ENCODE peak calls at places on chromosomes 1 and 21, in five cellular contexts. One of them, this sample, is unnamed.

GRCh38 chr1:21623411-21623961 is 45.7 kb downstream of the RAP1GAP start:
- DNase-seq in fibroblast of lung: no peak
- DNase-seq in A549: no peak
- DNase-seq in Peyer's patch: no peak
- DNase-seq in pancreas: peak; percentile 97
- DNase-seq in this sample: no peak

GRCh38 chr1:202656057-202656456 is 54.2 kb downstream of the SYT2 start:
- DNase-seq in fibroblast of lung: no peak
- DNase-seq in A549: peak; percentile 20
- DNase-seq in Peyer's patch: no peak
- DNase-seq in pancreas: no peak
- DNase-seq in this sample: no peak

GRCh38 chr1:218377143-218377660 is 32.1 kb downstream of the TGFB2 start:
- DNase-seq in fibroblast of lung: peak; percentile 99
- DNase-seq in A549: peak; percentile 76
- DNase-seq in Peyer's patch: no peak
- DNase-seq in pancreas: no peak
- DNase-seq in this sample: peak; percentile 97

GRCh38 chr1:209659909-209660308 is 7.7 kb upstream of the LAMB3 start:
- DNase-seq in fibroblast of lung: no peak
- DNase-seq in A549: no peak
- DNase-seq in Peyer's patch: no peak
- DNase-seq in pancreas: no peak
- DNase-seq in this sample: no peak

GRCh38 chr1:94866178-94866822 is 46.1 kb downstream of the SLC44A3 start:
- DNase-seq in fibroblast of lung: peak; percentile 92
- DNase-seq in A549: no peak
- DNase-seq in Peyer's patch: no peak
- DNase-seq in pancreas: no peak
- DNase-seq in this sample: no peak

GRCh38 chr1:58924016-58924565 is 140.2 kb upstream of the JUN start:
- DNase-seq in fibroblast of lung: no peak
- DNase-seq in A549: no peak
- DNase-seq in Peyer's patch: no peak
- DNase-seq in pancreas: no peak
- DNase-seq in this sample: no peak

GRCh38 chr1:12728391-12728790 is 12.5 kb downstream of the AADACL3 start:
- DNase-seq in fibroblast of lung: no peak
- DNase-seq in A549: no peak
- DNase-seq in Peyer's patch: no peak
- DNase-seq in pancreas: no peak
- DNase-seq in this sample: no peak

GRCh38 chr1:36151845-36152203 is 2.5 kb upstream of the TRAPPC3 start:
- DNase-seq in fibroblast of lung: peak; percentile 40
- DNase-seq in A549: no peak
- DNase-seq in Peyer's patch: peak; percentile 81
- DNase-seq in pancreas: no peak
- DNase-seq in this sample: no peak

GRCh38 chr1:109218516-109218915 is 4.8 kb downstream of the SARS1 start:
- DNase-seq in fibroblast of lung: peak; percentile 22
- DNase-seq in A549: no peak
- DNase-seq in Peyer's patch: no peak
- DNase-seq in pancreas: no peak
- DNase-seq in this sample: no peak

GRCh38 chr1:38474738-38475623 is 384.6 kb downstream of the RRAGC start:
- DNase-seq in fibroblast of lung: no peak
- DNase-seq in A549: no peak
- DNase-seq in Peyer's patch: peak; percentile 78
- DNase-seq in pancreas: no peak
- DNase-seq in this sample: no peak

GRCh38 chr1:87328121-87329050 is at the start of gene LMO4:
- DNase-seq in fibroblast of lung: peak; percentile 99
- DNase-seq in A549: peak; percentile 87
- DNase-seq in Peyer's patch: peak; percentile 96
- DNase-seq in pancreas: peak; percentile 95
- DNase-seq in this sample: peak; percentile 93

GRCh38 chr21:22842875-22843274 is 1844.7 kb downstream of the NCAM2 start:
- DNase-seq in fibroblast of lung: no peak
- DNase-seq in A549: no peak
- DNase-seq in Peyer's patch: no peak
- DNase-seq in pancreas: no peak
- DNase-seq in this sample: no peak

GRCh38 chr1:3036646-3037280 is 15.5 kb downstream of the ACTRT2 start:
- DNase-seq in fibroblast of lung: no peak
- DNase-seq in A549: no peak
- DNase-seq in Peyer's patch: no peak
- DNase-seq in pancreas: no peak
- DNase-seq in this sample: no peak

GRCh38 chr1:3038571-3039181 is 17.4 kb downstream of the ACTRT2 start:
- DNase-seq in fibroblast of lung: no peak
- DNase-seq in A549: no peak
- DNase-seq in Peyer's patch: no peak
- DNase-seq in pancreas: no peak
- DNase-seq in this sample: no peak

GRCh38 chr1:3038113-3038551 is 16.9 kb downstream of the ACTRT2 start:
- DNase-seq in fibroblast of lung: no peak
- DNase-seq in A549: no peak
- DNase-seq in Peyer's patch: no peak
- DNase-seq in pancreas: peak; percentile 58
- DNase-seq in this sample: no peak

GRCh38 chr1:3035871-3036645 is 14.8 kb downstream of the ACTRT2 start:
- DNase-seq in fibroblast of lung: no peak
- DNase-seq in A549: no peak
- DNase-seq in Peyer's patch: no peak
- DNase-seq in pancreas: no peak
- DNase-seq in this sample: no peak

GRCh38 chr1:3037281-3038040 is 16.2 kb downstream of the ACTRT2 start:
- DNase-seq in fibroblast of lung: no peak
- DNase-seq in A549: no peak
- DNase-seq in Peyer's patch: no peak
- DNase-seq in pancreas: no peak
- DNase-seq in this sample: no peak
- TF ChIP-seq CTCF in fibroblast of lung: no peak
- TF ChIP-seq CTCF in A549: no peak
- TF ChIP-seq CTCF in Peyer's patch: no peak
- TF ChIP-seq CTCF in pancreas: no peak
- TF ChIP-seq CTCF in this sample: no peak

DNA sequence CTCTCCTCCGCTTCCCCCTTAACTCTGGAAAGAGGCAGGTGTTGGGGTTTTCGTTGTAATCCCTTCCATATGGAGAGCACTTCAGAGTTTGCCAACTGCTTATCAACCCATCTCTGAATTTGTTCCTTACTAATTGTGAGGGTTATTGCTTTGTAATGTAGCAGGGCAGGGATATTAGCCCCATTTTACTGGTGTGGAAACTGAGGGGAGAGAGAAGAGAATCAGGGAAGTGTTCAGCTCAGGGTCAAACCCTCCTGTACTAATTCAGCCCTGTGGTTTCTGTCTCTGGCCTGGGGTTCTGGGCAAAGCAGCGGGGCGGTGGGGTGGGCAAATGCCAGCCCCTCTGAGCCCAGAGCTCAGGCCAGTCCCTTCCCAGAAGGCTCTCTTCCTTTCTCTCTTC is 3.1 kb downstream of the CITED4 start:
- DNase-seq in fibroblast of lung: no peak
- DNase-seq in A549: no peak
- DNase-seq in Peyer's patch: no peak
- DNase-seq in pancreas: no peak
- DNase-seq in this sample: no peak
- H3K27ac ChIP-seq in fibroblast of lung: no peak overlapping the region
- H3K27ac ChIP-seq in A549: peak overlapping the region; percentile 95
- H3K27ac ChIP-seq in Peyer's patch: no peak overlapping the region
- H3K27ac ChIP-seq in pancreas: no peak overlapping the region
- H3K27ac ChIP-seq in this sample: peak overlapping the region; percentile 77

GRCh38 chr1:175073633-175074032 is 6.0 kb downstream of the TNN start:
- DNase-seq in fibroblast of lung: no peak
- DNase-seq in A549: no peak
- DNase-seq in Peyer's patch: no peak
- DNase-seq in pancreas: no peak
- DNase-seq in this sample: no peak
- TF ChIP-seq CTCF in fibroblast of lung: no peak
- TF ChIP-seq CTCF in A549: no peak
- TF ChIP-seq CTCF in Peyer's patch: no peak
- TF ChIP-seq CTCF in pancreas: no peak
- TF ChIP-seq CTCF in this sample: no peak

GRCh38 chr1:74767490-74767889 is 34.5 kb downstream of the TYW3 start:
- DNase-seq in fibroblast of lung: no peak
- DNase-seq in A549: peak; percentile 2
- DNase-seq in Peyer's patch: no peak
- DNase-seq in pancreas: no peak
- DNase-seq in this sample: peak; percentile 1

GRCh38 chr1:74775735-74776134 is 42.8 kb downstream of the TYW3 start:
- DNase-seq in fibroblast of lung: no peak
- DNase-seq in A549: no peak
- DNase-seq in Peyer's patch: no peak
- DNase-seq in pancreas: no peak
- DNase-seq in this sample: no peak

GRCh38 chr1:74773540-74773939 is 40.6 kb downstream of the TYW3 start:
- DNase-seq in fibroblast of lung: no peak
- DNase-seq in A549: no peak
- DNase-seq in Peyer's patch: no peak
- DNase-seq in pancreas: no peak
- DNase-seq in this sample: no peak

GRCh38 chr1:74771913-74772515 is 39.1 kb downstream of the TYW3 start:
- DNase-seq in fibroblast of lung: peak; percentile 30
- DNase-seq in A549: peak; percentile 1
- DNase-seq in Peyer's patch: no peak
- DNase-seq in pancreas: no peak
- DNase-seq in this sample: peak; percentile 17

GRCh38 chr1:74772945-74773344 is 40.0 kb downstream of the TYW3 start:
- DNase-seq in fibroblast of lung: peak; percentile 4
- DNase-seq in A549: no peak
- DNase-seq in Peyer's patch: no peak
- DNase-seq in pancreas: no peak
- DNase-seq in this sample: no peak
- H3K27ac ChIP-seq in fibroblast of lung: no peak overlapping the region
- H3K27ac ChIP-seq in A549: no peak overlapping the region
- H3K27ac ChIP-seq in Peyer's patch: no peak overlapping the region
- H3K27ac ChIP-seq in pancreas: no peak overlapping the region
- H3K27ac ChIP-seq in this sample: no peak overlapping the region

DNA sequence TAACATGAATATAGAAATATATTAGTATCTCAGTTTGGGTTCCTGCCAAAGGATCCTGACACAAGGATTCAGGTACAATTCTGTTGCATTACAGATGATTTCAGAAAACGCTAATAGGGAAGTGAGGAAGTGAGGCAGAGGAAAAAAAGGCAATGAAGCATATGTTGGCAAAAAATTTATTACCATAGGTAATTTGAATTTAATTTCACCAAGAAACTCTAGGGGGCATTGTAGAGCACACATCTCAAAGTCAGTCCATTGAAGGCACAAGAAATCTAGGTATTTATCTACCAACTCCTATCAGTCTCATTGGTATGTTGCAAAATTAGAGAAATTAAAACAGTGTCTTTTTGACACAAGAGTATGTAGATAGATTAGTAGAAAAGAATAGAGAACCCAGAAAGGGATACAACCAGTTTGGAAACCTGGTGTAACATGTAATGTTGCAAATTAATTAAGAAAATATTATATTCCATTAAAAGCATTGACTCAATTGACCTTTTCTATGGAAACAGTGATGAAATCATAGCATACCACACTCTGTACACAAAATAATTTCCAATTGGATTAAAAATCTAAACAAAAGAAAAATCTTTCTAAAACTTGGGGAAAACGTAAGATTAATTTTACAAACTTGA is 104.9 kb upstream of the SNX7 start:
- DNase-seq in fibroblast of lung: peak; percentile 13
- DNase-seq in A549: peak; percentile 1
- DNase-seq in Peyer's patch: no peak
- DNase-seq in pancreas: no peak
- DNase-seq in this sample: peak; percentile 26
- TF ChIP-seq CTCF in fibroblast of lung: peak; percentile 54
- TF ChIP-seq CTCF in A549: no peak
- TF ChIP-seq CTCF in Peyer's patch: peak; percentile 25
- TF ChIP-seq CTCF in pancreas: no peak
- TF ChIP-seq CTCF in this sample: peak; percentile 36

DNA sequence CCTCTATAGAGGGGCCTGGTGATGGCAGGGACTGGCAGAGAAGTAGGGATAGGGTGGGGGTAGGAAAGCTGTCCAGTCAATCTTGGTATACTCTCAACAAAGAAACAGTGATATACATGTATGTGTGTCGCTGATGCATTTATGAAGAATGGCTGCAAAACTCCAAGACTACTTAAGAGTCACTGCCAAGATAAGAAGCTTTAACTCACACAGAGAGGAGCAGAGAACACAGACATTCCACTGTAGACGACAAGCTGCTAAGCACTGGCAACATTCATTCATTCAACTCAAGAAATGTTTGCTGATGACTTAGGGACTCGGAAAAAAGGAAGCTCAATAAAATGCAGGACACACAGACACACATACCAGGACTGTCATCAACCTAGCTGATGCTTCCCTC is 5.5 kb downstream of the CTNNBIP1 start:
- DNase-seq in fibroblast of lung: peak; percentile 74
- DNase-seq in A549: no peak
- DNase-seq in Peyer's patch: no peak
- DNase-seq in pancreas: no peak
- DNase-seq in this sample: no peak
- H3K27ac ChIP-seq in fibroblast of lung: no peak overlapping the region
- H3K27ac ChIP-seq in A549: no peak overlapping the region
- H3K27ac ChIP-seq in Peyer's patch: no peak overlapping the region
- H3K27ac ChIP-seq in pancreas: no peak overlapping the region
- H3K27ac ChIP-seq in this sample: no peak overlapping the region

GRCh38 chr1:84390231-84390630 is 8.1 kb upstream of the DNASE2B start:
- DNase-seq in fibroblast of lung: no peak
- DNase-seq in A549: no peak
- DNase-seq in Peyer's patch: no peak
- DNase-seq in pancreas: no peak
- DNase-seq in this sample: peak; percentile 66

GRCh38 chr1:84382127-84382526 is 16.2 kb upstream of the DNASE2B start:
- DNase-seq in fibroblast of lung: no peak
- DNase-seq in A549: no peak
- DNase-seq in Peyer's patch: no peak
- DNase-seq in pancreas: no peak
- DNase-seq in this sample: no peak

GRCh38 chr1:84385347-84385746 is 12.9 kb upstream of the DNASE2B start:
- DNase-seq in fibroblast of lung: no peak
- DNase-seq in A549: no peak
- DNase-seq in Peyer's patch: no peak
- DNase-seq in pancreas: no peak
- DNase-seq in this sample: no peak

GRCh38 chr1:84386716-84387479 is 11.4 kb upstream of the DNASE2B start:
- DNase-seq in fibroblast of lung: peak; percentile 39
- DNase-seq in A549: no peak
- DNase-seq in Peyer's patch: no peak
- DNase-seq in pancreas: no peak
- DNase-seq in this sample: no peak

GRCh38 chr1:84387480-84388163 is 10.7 kb upstream of the DNASE2B start:
- DNase-seq in fibroblast of lung: no peak
- DNase-seq in A549: no peak
- DNase-seq in Peyer's patch: no peak
- DNase-seq in pancreas: no peak
- DNase-seq in this sample: no peak
- TF ChIP-seq CTCF in fibroblast of lung: peak; percentile 12
- TF ChIP-seq CTCF in A549: no peak
- TF ChIP-seq CTCF in Peyer's patch: no peak
- TF ChIP-seq CTCF in pancreas: no peak
- TF ChIP-seq CTCF in this sample: no peak